ENCODE peak calls at places on chromosome 13, in six cellular contexts. I is tibial nerve, X is progenitor cell of endocrine pancreas, U is GM06990, R is AG04449, G is uterus. P is an unnamed sample.

GRCh38 chr13:59975807-59976445 is 187.8 kb downstream of the DIAPH3 start:
- DNase-seq in R (no peak), G (no peak), U (no peak), X (no peak), I (no peak), P (no peak)

GRCh38 chr13:109351236-109351635 is 435.1 kb downstream of the IRS2 start:
- DNase-seq in U (no peak), I (no peak), R (no peak), G (no peak), X (no peak), P (no peak)

GRCh38 chr13:106036870-106037269 is 498.6 kb downstream of the EFNB2 start:
- DNase-seq in X (no peak), I (no peak), R (no peak), G (no peak), U (no peak), P (no peak)

GRCh38 chr13:80132741-80133601 is 208.0 kb downstream of the SPRY2 start:
- DNase-seq in G (peak; percentile 47), X (peak; percentile 43), I (peak; percentile 44), U (no peak), R (no peak), P (no peak)

GRCh38 chr13:109331898-109332297 is 454.5 kb downstream of the IRS2 start:
- DNase-seq in R (peak; percentile 77), U (no peak), I (no peak), X (no peak), G (no peak), P (no peak)

GRCh38 chr13:79307866-79308298 is 98.2 kb downstream of the RBM26 start:
- DNase-seq in I (no peak), U (no peak), X (no peak), R (no peak), G (no peak), P (no peak)

GRCh38 chr13:74114202-74114601 is 20.0 kb downstream of the KLF12 start:
- DNase-seq in X (no peak), R (no peak), I (no peak), G (no peak), U (no peak), P (no peak)

GRCh38 chr13:113305208-113305607 is 8.2 kb downstream of the LAMP1 start:
- DNase-seq in X (no peak), R (no peak), I (no peak), G (no peak), U (no peak), P (no peak)

GRCh38 chr13:92143766-92144165 is 745.3 kb downstream of the GPC5 start:
- DNase-seq in U (no peak), R (no peak), I (no peak), X (no peak), G (no peak), P (no peak)

GRCh38 chr13:111914241-111915103 is 152.5 kb upstream of the SOX1 start:
- DNase-seq in G (no peak), X (peak; percentile 9), I (no peak), R (no peak), U (no peak), P (peak; percentile 78)

GRCh38 chr13:80873589-80873988 is 532.7 kb upstream of the SPRY2 start:
- DNase-seq in R (no peak), U (no peak), I (no peak), X (no peak), G (no peak), P (no peak)

GRCh38 chr13:47594833-47595232 is 406.2 kb downstream of the SUCLA2 start:
- DNase-seq in U (no peak), X (no peak), R (no peak), I (no peak), G (no peak), P (no peak)
- TF ChIP-seq CTCF in U (peak; percentile 23), X (no peak), R (no peak), I (no peak), G (no peak), P (no peak)

GRCh38 chr13:87777395-87777794 is 106.2 kb downstream of the SLITRK5 start:
- DNase-seq in G (no peak), I (no peak), X (no peak), R (no peak), U (no peak), P (no peak)
- TF ChIP-seq CTCF in G (no peak), I (no peak), X (no peak), R (no peak), U (no peak), P (no peak)

DNA sequence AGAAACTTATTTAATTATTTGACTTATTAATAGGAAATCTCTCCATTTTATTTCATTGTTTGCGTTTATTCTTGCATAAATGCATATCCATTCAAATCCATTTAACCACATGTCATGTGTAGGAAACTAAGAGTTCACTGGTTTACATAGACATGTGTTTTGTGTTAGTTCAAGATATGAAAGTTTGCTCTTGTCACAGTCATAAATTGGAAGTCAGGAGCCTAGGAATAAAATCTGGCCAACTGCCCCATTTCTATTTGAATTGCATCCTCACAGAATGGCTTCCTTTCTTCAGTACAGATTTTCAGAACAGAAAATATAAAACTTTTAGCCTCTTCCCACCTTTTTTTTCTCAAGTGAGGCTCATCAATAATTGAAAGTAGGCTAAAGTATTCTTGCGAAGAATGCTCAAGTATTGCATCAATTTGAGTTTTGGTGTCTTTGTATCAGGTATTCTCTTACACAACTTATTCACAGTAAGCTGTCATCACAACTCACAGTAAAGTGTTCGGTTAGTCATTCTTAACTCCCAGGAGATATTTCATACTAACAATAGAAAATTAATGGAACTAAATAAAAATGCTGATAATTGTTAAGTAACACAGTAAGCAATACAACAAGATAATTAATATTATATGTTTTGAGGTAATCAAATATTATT is 802.7 kb downstream of the PCDH9 start:
- DNase-seq in G (no peak), X (no peak), R (no peak), U (no peak), I (no peak), P (no peak)
- TF ChIP-seq CTCF in G (no peak), X (no peak), R (no peak), U (no peak), I (no peak), P (no peak)

DNA sequence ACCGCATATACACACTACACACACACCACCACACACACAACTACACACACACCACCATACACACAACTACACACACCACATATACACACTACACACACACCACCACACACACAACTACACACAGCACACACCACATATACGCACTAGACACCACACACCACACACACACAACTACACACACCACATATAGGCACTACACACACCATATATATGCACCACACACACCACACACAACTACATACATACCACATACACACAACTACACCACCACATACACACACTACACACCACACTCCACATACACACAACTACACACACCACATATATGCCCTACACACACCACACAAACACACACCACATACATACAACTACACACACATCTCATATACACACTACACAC is 28.3 kb downstream of the CRYL1 start:
- DNase-seq in R (no peak), I (no peak), X (no peak), G (no peak), U (no peak), P (no peak)
- TF ChIP-seq CTCF in R (no peak), I (no peak), X (no peak), G (no peak), U (no peak), P (no peak)

DNA sequence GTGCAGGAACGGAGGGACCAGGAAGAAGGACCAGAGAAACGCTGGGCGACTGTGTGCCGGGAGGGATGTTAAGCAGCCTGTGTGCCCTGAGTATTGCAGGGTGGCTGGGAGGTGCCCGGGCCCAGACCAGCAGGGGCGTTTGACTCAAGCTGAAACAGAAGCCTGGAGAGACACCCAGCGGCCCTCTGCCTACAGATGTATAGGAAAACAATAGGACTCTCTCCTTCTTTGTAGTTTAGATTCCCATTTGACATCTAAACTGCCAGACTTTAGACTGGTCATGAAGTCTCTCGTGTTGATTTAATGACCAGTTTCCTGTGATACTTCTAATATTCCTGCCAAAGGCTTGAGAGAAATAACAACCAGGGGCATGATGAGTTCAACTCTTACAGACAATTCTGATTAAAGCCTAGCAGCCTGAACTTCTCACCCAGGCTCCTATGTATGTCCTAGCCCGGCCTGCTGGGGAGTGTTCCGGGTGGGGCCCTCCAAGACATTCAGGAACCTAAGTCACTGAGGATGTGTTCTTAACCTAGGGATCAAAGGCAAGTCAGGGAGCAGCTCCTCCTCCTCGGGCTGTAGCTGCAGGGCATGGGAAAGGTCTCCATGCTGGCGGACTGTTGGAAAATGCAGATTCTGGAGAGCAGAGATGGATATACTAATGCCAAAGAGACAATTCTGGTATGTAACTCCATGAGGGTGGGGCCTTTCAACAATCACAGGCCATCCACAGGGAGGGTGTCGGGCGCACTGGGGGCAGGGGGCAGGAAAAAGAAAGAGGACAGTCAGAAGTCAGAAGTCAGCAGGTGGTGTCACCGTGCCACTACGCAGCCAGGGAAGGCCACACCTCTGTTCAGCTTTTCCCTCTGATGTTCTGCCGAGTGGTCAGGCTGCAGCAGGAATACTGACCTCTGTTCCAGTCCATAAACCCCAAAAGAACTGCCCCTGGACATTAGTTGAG is 131.9 kb downstream of the STARD13 start:
- DNase-seq in G (peak; percentile 47), U (no peak), R (no peak), X (no peak), I (no peak), P (peak; percentile 88)
- TF ChIP-seq CTCF in G (no peak), U (no peak), R (no peak), X (no peak), I (peak; percentile 22), P (peak; percentile 66)

DNA sequence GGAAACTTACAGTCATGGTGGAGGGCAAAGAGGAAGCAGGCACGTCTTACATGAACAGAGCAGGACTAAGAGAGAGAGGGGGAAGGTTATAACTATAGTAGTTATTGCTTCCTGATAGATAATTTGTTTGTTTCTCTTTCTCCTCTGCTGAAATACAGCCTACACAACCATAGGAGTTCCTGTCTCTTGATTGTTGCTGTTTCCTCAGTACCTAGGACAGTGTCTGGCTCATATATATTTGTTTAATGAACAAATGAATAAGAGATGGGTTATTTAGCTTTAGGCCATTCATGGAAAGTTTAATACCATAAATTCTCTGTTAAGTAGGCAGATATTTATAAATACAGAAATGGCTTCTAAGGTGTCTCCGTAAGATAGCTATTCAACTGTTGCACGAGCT is 95.2 kb downstream of the PCCA start:
- DNase-seq in R (no peak), X (no peak), I (no peak), G (no peak), U (no peak), P (no peak)
- TF ChIP-seq CTCF in R (no peak), X (no peak), I (no peak), G (no peak), U (no peak), P (no peak)

P was measured in osteocyte.